ENCODE peak calls at places on chromosomes 2 and 18, in ten cellular contexts. M is CD4-positive, alpha-beta T cell; U is mammary epithelial cell; N is WTC11; I is MCF 10A; C is cardiac muscle cell; K is endothelial cell; D is AG09319; L is progenitor cell of endocrine pancreas; T is fibroblast of pulmonary artery. O is an unnamed sample.

GRCh38 chr18:55221577-55221976 is 262.3 kb upstream of the CCDC68 start:
- DNase-seq in M (no peak), U (no peak), N (no peak), I (no peak), C (no peak), K (no peak), D (no peak), L (no peak), T (no peak), O (no peak)

GRCh38 chr2:169365093-169365483 is 2.8 kb upstream of the LRP2 start:
- DNase-seq in M (no peak), U (no peak), N (no peak), I (peak), C (no peak), K (no peak), D (no peak), L (no peak), T (no peak), O (no peak)

GRCh38 chr18:24922491-24922890 is 429.5 kb downstream of the ZNF521 start:
- DNase-seq in M (no peak), U (no peak), N (no peak), I (no peak), C (no peak), K (no peak), D (no peak), L (no peak), T (no peak), O (no peak)

GRCh38 chr18:60826346-60826745 is 453.8 kb upstream of the MC4R start:
- DNase-seq in M (no peak), U (no peak), N (no peak), I (peak), C (no peak), K (no peak), D (no peak), L (no peak), T (no peak), O (no peak)

GRCh38 chr2:185919155-185919554 is 180.6 kb downstream of the FSIP2 start:
- DNase-seq in M (no peak), U (peak), N (no peak), I (peak), C (no peak), K (no peak), D (no peak), L (no peak), T (peak), O (no peak)

GRCh38 chr2:7014201-7014640 is 97.0 kb downstream of the RNF144A start:
- DNase-seq in M (peak), U (no peak), N (peak), I (peak), C (peak), K (peak), D (no peak), L (no peak), T (peak), O (no peak)

GRCh38 chr2:11343626-11344341 is 652 bp downstream of the ROCK2 start:
- DNase-seq in M (peak), U (peak), N (peak), I (peak), C (peak), K (peak), D (no peak), L (peak), T (no peak), O (peak)

GRCh38 chr18:30634249-30634648 is 408.3 kb downstream of the DSC3 start:
- DNase-seq in M (no peak), U (no peak), N (no peak), I (no peak), C (no peak), K (no peak), D (no peak), L (no peak), T (no peak), O (no peak)

GRCh38 chr18:31551883-31552282 is 39.8 kb upstream of the TTR start:
- DNase-seq in M (no peak), U (no peak), N (no peak), I (no peak), C (no peak), K (no peak), D (no peak), L (no peak), T (no peak), O (no peak)

GRCh38 chr2:2912731-2913130 is 464.9 kb downstream of the EIPR1 start:
- DNase-seq in M (no peak), U (no peak), N (no peak), I (no peak), C (no peak), K (no peak), D (no peak), L (no peak), T (no peak), O (no peak)

GRCh38 chr18:79939096-79939495 is 12.4 kb downstream of the SLC66A2 start:
- DNase-seq in M (no peak), U (no peak), N (no peak), I (no peak), C (no peak), K (no peak), D (no peak), L (no peak), T (no peak), O (no peak)

GRCh38 chr2:70983506-70984227 is 5.2 kb downstream of the ANKRD53 start:
- DNase-seq in M (no peak), U (no peak), N (no peak), I (no peak), C (no peak), K (no peak), D (no peak), L (no peak), T (no peak), O (no peak)

GRCh38 chr2:130135692-130136541 is 6.9 kb upstream of the POTEF start:
- DNase-seq in M (no peak), U (no peak), N (no peak), I (no peak), C (no peak), K (no peak), D (no peak), L (peak), T (no peak), O (no peak)

GRCh38 chr2:222708274-222708710 is 36.8 kb downstream of the MOGAT1 start:
- DNase-seq in M (peak), U (peak), N (peak), I (peak), C (peak), K (peak), D (no peak), L (peak), T (peak), O (peak)

GRCh38 chr2:183027443-183027842 is 10.8 kb downstream of the NCKAP1 start:
- DNase-seq in M (no peak), U (no peak), N (no peak), I (no peak), C (no peak), K (no peak), D (no peak), L (no peak), T (no peak), O (no peak)

GRCh38 chr18:36811430-36811829 is 17.4 kb downstream of the TPGS2 start:
- DNase-seq in M (no peak), U (no peak), N (no peak), I (no peak), C (no peak), K (no peak), D (no peak), L (no peak), T (no peak), O (no peak)

GRCh38 chr18:13481820-13482640 is 244.3 kb downstream of the FAM210A start:
- DNase-seq in M (no peak), U (no peak), N (no peak), I (no peak), C (no peak), K (no peak), D (no peak), L (no peak), T (no peak), O (no peak)

GRCh38 chr2:64094663-64095382 is 49.4 kb downstream of the PELI1 start:
- DNase-seq in M (no peak), U (no peak), N (no peak), I (no peak), C (no peak), K (no peak), D (no peak), L (no peak), T (no peak), O (no peak)

GRCh38 chr2:26346454-26347053 is at the start of gene ADGRF3:
- DNase-seq in M (peak), U (peak), N (peak), I (peak), C (peak), K (peak), D (no peak), L (peak), T (no peak), O (peak)

GRCh38 chr18:79538635-79539034 is 141.0 kb upstream of the CTDP1 start:
- DNase-seq in M (no peak), U (no peak), N (no peak), I (no peak), C (no peak), K (no peak), D (no peak), L (no peak), T (no peak), O (no peak)

GRCh38 chr18:74501386-74501785 is 5.2 kb downstream of the CNDP2 start:
- DNase-seq in M (no peak), U (peak), N (no peak), I (no peak), C (no peak), K (no peak), D (no peak), L (no peak), T (no peak), O (no peak)

GRCh38 chr2:143792602-143793001 is 663.4 kb downstream of the ARHGAP15 start:
- DNase-seq in M (no peak), U (no peak), N (no peak), I (no peak), C (no peak), K (no peak), D (no peak), L (no peak), T (no peak), O (no peak)

GRCh38 chr2:228039752-228040534 is 141.5 kb downstream of the SPHKAP start:
- DNase-seq in M (no peak), U (peak), N (no peak), I (peak), C (peak), K (no peak), D (no peak), L (no peak), T (peak), O (no peak)

GRCh38 chr18:65017372-65017760 is 733.4 kb upstream of the CDH7 start:
- DNase-seq in M (no peak), U (no peak), N (no peak), I (no peak), C (no peak), K (no peak), D (no peak), L (no peak), T (no peak), O (no peak)

GRCh38 chr2:8681786-8682692 is at the start of gene ID2:
- DNase-seq in M (peak), U (peak), N (peak), I (peak), C (peak), K (peak), D (peak), L (peak), T (peak), O (peak)

GRCh38 chr2:1745171-1746023 is 1.1 kb upstream of the PXDN start:
- DNase-seq in M (no peak), U (no peak), N (peak), I (no peak), C (no peak), K (no peak), D (no peak), L (no peak), T (no peak), O (no peak)

GRCh38 chr18:65415167-65415566 is 335.6 kb upstream of the CDH7 start:
- DNase-seq in M (no peak), U (no peak), N (no peak), I (peak), C (no peak), K (no peak), D (no peak), L (no peak), T (no peak), O (no peak)

GRCh38 chr2:215189393-215189792 is 51.0 kb upstream of the ABCA12 start:
- DNase-seq in M (no peak), U (peak), N (no peak), I (peak), C (no peak), K (no peak), D (no peak), L (no peak), T (no peak), O (no peak)

GRCh38 chr2:192208848-192209247 is 14.1 kb upstream of the TMEFF2 start:
- DNase-seq in M (no peak), U (no peak), N (no peak), I (no peak), C (no peak), K (no peak), D (no peak), L (no peak), T (no peak), O (no peak)

GRCh38 chr2:145027073-145027459 is 507.1 kb upstream of the ZEB2 start:
- DNase-seq in M (no peak), U (no peak), N (no peak), I (no peak), C (no peak), K (no peak), D (no peak), L (no peak), T (peak), O (no peak)

GRCh38 chr2:193679850-193680249 is 1485.1 kb upstream of the TMEFF2 start:
- DNase-seq in M (no peak), U (no peak), N (no peak), I (no peak), C (no peak), K (no peak), D (no peak), L (no peak), T (no peak), O (no peak)

GRCh38 chr2:98448441-98449145 is 3.9 kb downstream of the INPP4A start:
- DNase-seq in M (no peak), U (no peak), N (no peak), I (no peak), C (no peak), K (no peak), D (no peak), L (no peak), T (no peak), O (no peak)

GRCh38 chr2:63840081-63840784 is 1.5 kb upstream of the UGP2 start:
- DNase-seq in M (no peak), U (no peak), N (peak), I (no peak), C (no peak), K (no peak), D (no peak), L (no peak), T (no peak), O (no peak)

GRCh38 chr2:238162516-238163441 is 4.0 kb downstream of the ERFE start:
- DNase-seq in M (no peak), U (no peak), N (no peak), I (no peak), C (no peak), K (no peak), D (no peak), L (no peak), T (no peak), O (no peak)

GRCh38 chr2:31013311-31013710 is 124.9 kb downstream of the GALNT14 start:
- DNase-seq in M (no peak), U (no peak), N (no peak), I (no peak), C (no peak), K (no peak), D (no peak), L (no peak), T (no peak), O (no peak)

GRCh38 chr2:40096360-40096759 is 317.3 kb upstream of the THUMPD2 start:
- DNase-seq in M (no peak), U (no peak), N (no peak), I (peak), C (no peak), K (no peak), D (no peak), L (no peak), T (peak), O (no peak)

GRCh38 chr18:24118750-24119577 is 19.9 kb upstream of the CABYR start:
- DNase-seq in M (peak), U (peak), N (peak), I (peak), C (peak), K (peak), D (peak), L (peak), T (peak), O (peak)

GRCh38 chr2:75622500-75622899 is 24.1 kb upstream of the MRPL19 start:
- DNase-seq in M (no peak), U (no peak), N (no peak), I (no peak), C (no peak), K (no peak), D (no peak), L (no peak), T (no peak), O (no peak)

GRCh38 chr2:75632091-75632704 is 14.4 kb upstream of the MRPL19 start:
- DNase-seq in M (no peak), U (no peak), N (no peak), I (no peak), C (no peak), K (no peak), D (no peak), L (no peak), T (no peak), O (no peak)

GRCh38 chr2:75632813-75633212 is 13.8 kb upstream of the MRPL19 start:
- DNase-seq in M (no peak), U (no peak), N (no peak), I (no peak), C (no peak), K (no peak), D (no peak), L (no peak), T (no peak), O (no peak)

GRCh38 chr2:75622929-75623328 is 23.7 kb upstream of the MRPL19 start:
- DNase-seq in M (no peak), U (no peak), N (no peak), I (no peak), C (no peak), K (no peak), D (no peak), L (no peak), T (no peak), O (no peak)

DNA sequence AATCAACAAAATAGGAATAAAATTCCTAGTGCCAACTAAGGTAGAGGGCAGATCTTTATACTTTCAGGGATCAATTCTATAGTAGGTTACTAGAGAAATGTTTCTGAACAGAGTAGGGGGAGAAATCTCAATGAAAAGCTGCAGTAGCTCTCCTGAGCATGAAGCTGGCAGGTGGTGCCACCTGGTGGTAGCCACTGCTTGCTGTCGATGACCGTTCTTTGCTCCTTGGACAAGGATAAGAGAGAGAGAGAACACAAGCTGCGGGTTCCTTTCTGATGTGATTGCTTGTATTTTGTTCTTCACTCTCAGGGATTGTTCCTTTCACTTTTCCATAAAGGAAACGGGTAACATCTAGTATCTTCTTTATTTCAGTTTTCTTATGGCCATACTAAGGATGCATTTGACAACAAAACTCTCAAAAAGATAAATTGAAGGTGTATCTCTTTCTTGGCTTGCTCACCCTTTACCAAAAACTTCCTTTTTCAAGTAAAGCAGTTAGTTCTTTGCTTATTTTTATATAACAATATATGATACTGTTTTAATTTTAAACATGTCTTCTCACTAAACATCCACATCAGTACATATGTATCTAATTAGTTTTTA is 18.6 kb upstream of the MRPL19 start:
- DNase-seq in M (peak), U (peak), N (peak), I (peak), C (peak), K (peak), D (peak), L (peak), T (peak), O (peak)
- TF ChIP-seq CTCF in M (peak), U (peak), N (peak), I (peak), C (peak), K (peak), D (no peak), L (peak), T (peak), O (peak)

GRCh38 chr2:184527058-184527457 is 71.3 kb upstream of the ZNF804A start:
- DNase-seq in M (no peak), U (no peak), N (no peak), I (no peak), C (no peak), K (no peak), D (no peak), L (no peak), T (no peak), O (no peak)
- TF ChIP-seq CTCF in M (no peak), U (peak), N (no peak), I (no peak), C (no peak), K (no peak), D (no peak), L (no peak), T (no peak), O (no peak)

GRCh38 chr18:45435810-45436209 is 179.5 kb upstream of the SLC14A2 start:
- DNase-seq in M (no peak), U (no peak), N (no peak), I (no peak), C (no peak), K (no peak), D (no peak), L (no peak), T (no peak), O (no peak)
- TF ChIP-seq CTCF in M (no peak), U (no peak), N (no peak), I (no peak), C (no peak), K (no peak), D (no peak), L (no peak), T (no peak), O (no peak)

DNA sequence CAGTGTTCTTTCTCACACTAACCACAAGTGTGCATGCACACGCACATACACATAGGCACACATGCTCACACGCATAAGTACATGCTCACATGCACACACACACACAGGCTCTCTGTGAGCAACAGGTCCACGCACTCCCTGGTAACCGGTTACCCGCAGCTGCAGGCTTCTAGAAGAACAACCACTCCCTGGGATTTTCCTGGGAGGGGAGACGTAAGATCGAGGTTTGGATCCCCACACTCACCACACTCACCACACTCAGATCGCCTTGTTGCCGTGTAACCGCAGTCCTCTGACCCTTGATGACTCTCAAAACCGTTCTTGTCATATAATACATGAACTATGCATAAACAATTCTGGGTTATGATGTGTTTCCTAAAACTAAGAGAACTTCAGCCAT is 42.2 kb downstream of the TTC32 start:
- DNase-seq in M (no peak), U (no peak), N (no peak), I (no peak), C (no peak), K (no peak), D (no peak), L (no peak), T (no peak), O (no peak)
- TF ChIP-seq CTCF in M (no peak), U (no peak), N (no peak), I (no peak), C (no peak), K (no peak), D (no peak), L (no peak), T (no peak), O (no peak)

GRCh38 chr2:240812301-240812680 is 7.7 kb downstream of the KIF1A start:
- DNase-seq in M (no peak), U (no peak), N (no peak), I (no peak), C (no peak), K (no peak), D (no peak), L (peak), T (no peak), O (no peak)

GRCh38 chr2:240809276-240809675 is 10.7 kb downstream of the KIF1A start:
- DNase-seq in M (no peak), U (no peak), N (no peak), I (no peak), C (no peak), K (no peak), D (no peak), L (no peak), T (no peak), O (no peak)

GRCh38 chr2:240811346-240812300 is 8.4 kb downstream of the KIF1A start:
- DNase-seq in M (no peak), U (no peak), N (no peak), I (no peak), C (no peak), K (no peak), D (no peak), L (peak), T (no peak), O (no peak)

GRCh38 chr2:240810621-240811020 is 9.4 kb downstream of the KIF1A start:
- DNase-seq in M (no peak), U (no peak), N (no peak), I (no peak), C (no peak), K (no peak), D (no peak), L (peak), T (no peak), O (no peak)

GRCh38 chr2:240810199-240810598 is 9.8 kb downstream of the KIF1A start:
- DNase-seq in M (no peak), U (no peak), N (no peak), I (no peak), C (no peak), K (no peak), D (no peak), L (no peak), T (no peak), O (no peak)
- TF ChIP-seq CTCF in M (no peak), U (no peak), N (no peak), I (no peak), C (no peak), K (no peak), D (no peak), L (no peak), T (no peak), O (peak)